ENCODE peak calls at places on chromosome 21, in four cellular contexts. H, J, S and Y are unnamed samples.

GRCh38 chr21:33937931-33938339 is 22.3 kb upstream of the ATP5PO start:
- DNase-seq in S (no peak), H (no peak), J (no peak), Y (no peak)

GRCh38 chr21:22575165-22575584 is 1577.0 kb downstream of the NCAM2 start:
- DNase-seq in S (no peak), J (peak; percentile 25), H (no peak), Y (peak; percentile 78)

GRCh38 chr21:44728716-44729115 is 17.3 kb upstream of the TSPEAR start:
- DNase-seq in S (no peak), H (peak; percentile 22), J (no peak), Y (no peak)

GRCh38 chr21:41398251-41398650 is 27.8 kb upstream of the MX1 start:
- DNase-seq in S (no peak), H (no peak), J (no peak), Y (no peak)

GRCh38 chr21:27564684-27565280 is 597.9 kb upstream of the ADAMTS5 start:
- DNase-seq in J (peak; percentile 40), H (peak; percentile 62), S (peak; percentile 55), Y (peak; percentile 75)

GRCh38 chr21:30395731-30396130 is at the start of gene KRTAP13-1:
- DNase-seq in H (no peak), S (no peak), J (no peak), Y (no peak)

GRCh38 chr21:24941316-24942185 is 665.7 kb downstream of the MRPL39 start:
- DNase-seq in H (no peak), S (no peak), J (no peak), Y (peak; percentile 64)

GRCh38 chr21:36486246-36486645 is 6.3 kb upstream of the CLDN14 start:
- DNase-seq in J (no peak), S (no peak), H (no peak), Y (peak; percentile 54)

GRCh38 chr21:22456241-22456640 is 1458.0 kb downstream of the NCAM2 start:
- DNase-seq in H (no peak), J (no peak), S (no peak), Y (no peak)

GRCh38 chr21:38598413-38598812 is 100.1 kb upstream of the ERG start:
- DNase-seq in S (no peak), H (no peak), J (no peak), Y (no peak)

GRCh38 chr21:46110499-46111192 is 12.7 kb downstream of the COL6A2 start:
- DNase-seq in S (peak; percentile 62), H (peak; percentile 65), J (peak; percentile 25), Y (no peak)

GRCh38 chr21:42225571-42226155 is 6.7 kb downstream of the ABCG1 start:
- DNase-seq in H (peak; percentile 22), J (no peak), S (no peak), Y (no peak)

GRCh38 chr21:45320261-45320990 is 32.7 kb upstream of the POFUT2 start:
- DNase-seq in H (peak; percentile 64), J (no peak), S (no peak), Y (no peak)

GRCh38 chr21:34935452-34935851 is 113.7 kb downstream of the RUNX1 start:
- DNase-seq in J (no peak), S (peak; percentile 43), H (no peak), Y (no peak)

GRCh38 chr21:36863260-36863659 is 103.2 kb downstream of the HLCS start:
- DNase-seq in S (no peak), H (no peak), J (no peak), Y (no peak)

GRCh38 chr21:38556390-38556789 is 58.1 kb upstream of the ERG start:
- DNase-seq in J (no peak), H (no peak), S (no peak), Y (no peak)

GRCh38 chr21:40658237-40658636 is 188.7 kb downstream of the DSCAM start:
- DNase-seq in J (no peak), S (no peak), H (no peak), Y (no peak)

GRCh38 chr21:19640964-19641363 is 1237.4 kb upstream of the TMPRSS15 start:
- DNase-seq in J (no peak), H (no peak), S (no peak), Y (no peak)

GRCh38 chr21:37166733-37167132 is 93.7 kb downstream of the TTC3 start:
- DNase-seq in H (no peak), J (no peak), S (no peak), Y (peak; percentile 16)

GRCh38 chr21:45986316-45987051 is 4.9 kb downstream of the COL6A1 start:
- DNase-seq in S (no peak), J (peak; percentile 8), H (no peak), Y (no peak)

GRCh38 chr21:42980312-42980958 is 6.1 kb downstream of the PKNOX1 start:
- DNase-seq in S (no peak), J (no peak), H (no peak), Y (no peak)

GRCh38 chr21:37338671-37339526 is 27.7 kb upstream of the DYRK1A start:
- DNase-seq in S (peak; percentile 95), H (no peak), J (no peak), Y (no peak)

GRCh38 chr21:26954591-26955214 is 12.2 kb downstream of the ADAMTS5 start:
- DNase-seq in S (no peak), J (no peak), H (no peak), Y (peak; percentile 62)

GRCh38 chr21:38448619-38449186 is 49.6 kb downstream of the ERG start:
- DNase-seq in J (peak; percentile 34), H (no peak), S (peak; percentile 50), Y (no peak)

GRCh38 chr21:43925096-43925481 is 60.1 kb downstream of the AGPAT3 start:
- DNase-seq in J (no peak), S (no peak), H (no peak), Y (no peak)

GRCh38 chr21:45932922-45933502 is 48.6 kb upstream of the COL6A1 start:
- DNase-seq in S (no peak), J (no peak), H (no peak), Y (no peak)

GRCh38 chr21:30408782-30409494 is 13.1 kb downstream of the KRTAP13-1 start:
- DNase-seq in J (peak; percentile 84), S (peak; percentile 49), H (no peak), Y (peak; percentile 97)

GRCh38 chr21:38263493-38263892 is 6.7 kb downstream of the KCNJ15 start:
- DNase-seq in S (peak; percentile 86), H (no peak), J (no peak), Y (no peak)

GRCh38 chr21:26800455-26801454 is 44.5 kb downstream of the ADAMTS1 start:
- DNase-seq in J (no peak), H (no peak), S (peak; percentile 69), Y (no peak)

GRCh38 chr21:29064850-29065481 is 8.5 kb downstream of the CCT8 start:
- DNase-seq in H (no peak), S (no peak), J (no peak), Y (no peak)

GRCh38 chr21:42221581-42222345 is 2.8 kb downstream of the ABCG1 start:
- DNase-seq in S (no peak), H (peak; percentile 55), J (no peak), Y (no peak)

GRCh38 chr21:42593007-42593814 is 60.2 kb upstream of the PDE9A start:
- DNase-seq in H (peak; percentile 83), S (peak; percentile 80), J (peak; percentile 84), Y (peak; percentile 78)

GRCh38 chr21:34936874-34937563 is 112.1 kb downstream of the RUNX1 start:
- DNase-seq in J (no peak), H (no peak), S (peak; percentile 48), Y (no peak)

GRCh38 chr21:37380349-37381323 is 14.1 kb downstream of the DYRK1A start:
- DNase-seq in H (no peak), S (no peak), J (peak; percentile 34), Y (peak; percentile 66)

GRCh38 chr21:38813554-38813953 is 7.8 kb downstream of the ETS2 start:
- DNase-seq in H (no peak), J (no peak), S (no peak), Y (peak; percentile 17)

GRCh38 chr21:42258150-42258884 is 39.4 kb downstream of the ABCG1 start:
- DNase-seq in H (peak; percentile 78), S (peak; percentile 72), J (peak; percentile 86), Y (no peak)

GRCh38 chr21:25970254-25970930 is 200.2 kb downstream of the APP start:
- DNase-seq in S (no peak), H (no peak), J (no peak), Y (no peak)

GRCh38 chr21:45012661-45013270 is 61.6 kb upstream of the ADARB1 start:
- DNase-seq in J (peak; percentile 63), S (no peak), H (no peak), Y (no peak)

GRCh38 chr21:37921091-37921490 is 4.8 kb upstream of the KCNJ6 start:
- DNase-seq in H (no peak), S (peak; percentile 49), J (no peak), Y (no peak)